ENCODE peak calls at places on chromosomes 2 and 18, in seven cellular contexts. Z is heart left ventricle, F is AG04450, K is fibroblast of villous mesenchyme, Y is transverse colon, W is neural progenitor cell, V is ovary. U is an unnamed sample.

GRCh38 chr2:69043736-69044400 is 30.9 kb downstream of the ANTXR1 start:
- DNase-seq in Z (no peak), Y (no peak), F (no peak), W (no peak), K (no peak), V (no peak), U (no peak)

GRCh38 chr2:223460774-223461211 is 141.4 kb downstream of the SCG2 start:
- DNase-seq in Y (no peak), W (no peak), K (peak), F (no peak), Z (no peak), V (no peak), U (no peak)

GRCh38 chr2:223723954-223724411 is 113.4 kb downstream of the AP1S3 start:
- DNase-seq in F (no peak), V (no peak), Z (no peak), K (peak), Y (no peak), W (peak), U (no peak)

GRCh38 chr2:33275689-33276444 is 200.6 kb upstream of the RASGRP3 start:
- DNase-seq in Y (no peak), K (peak), V (peak), F (peak), W (no peak), Z (peak), U (no peak)

GRCh38 chr2:230330725-230331124 is 3.7 kb downstream of the SP140L start:
- DNase-seq in Y (no peak), Z (no peak), K (peak), W (no peak), F (no peak), V (no peak), U (no peak)

GRCh38 chr2:188573453-188573852 is 281.8 kb downstream of the GULP1 start:
- DNase-seq in Z (no peak), Y (no peak), V (no peak), K (peak), W (no peak), F (no peak), U (no peak)

GRCh38 chr2:10732924-10733583 is 11.6 kb downstream of the ATP6V1C2 start:
- DNase-seq in V (no peak), Z (no peak), Y (no peak), K (no peak), F (no peak), W (no peak), U (no peak)

GRCh38 chr18:80004600-80005342 is 16.4 kb upstream of the TXNL4A start:
- DNase-seq in K (no peak), F (no peak), Y (no peak), W (no peak), Z (no peak), V (no peak), U (no peak)

GRCh38 chr2:221494556-221494955 is 77.5 kb downstream of the EPHA4 start:
- DNase-seq in V (no peak), K (no peak), Y (peak), W (no peak), Z (no peak), F (no peak), U (no peak)

GRCh38 chr2:236731767-236732580 is 162.3 kb downstream of the ACKR3 start:
- DNase-seq in Y (peak), V (peak), K (peak), F (no peak), W (no peak), Z (peak), U (no peak)

GRCh38 chr2:127404466-127405251 is 13.6 kb upstream of the PROC start:
- DNase-seq in F (no peak), Y (no peak), W (no peak), Z (no peak), K (no peak), V (no peak), U (no peak)

GRCh38 chr18:73839441-73839840 is 308.2 kb downstream of the FBXO15 start:
- DNase-seq in V (no peak), F (no peak), Y (no peak), W (no peak), K (peak), Z (no peak), U (no peak)

GRCh38 chr2:157256621-157257020 is 884 bp upstream of the GALNT5 start:
- DNase-seq in W (no peak), K (no peak), Y (no peak), Z (no peak), V (no peak), F (no peak), U (peak)

GRCh38 chr18:55404811-55405654 is 183.0 kb downstream of the TCF4 start:
- DNase-seq in Z (no peak), W (no peak), F (no peak), V (no peak), K (peak), Y (no peak), U (no peak)

GRCh38 chr2:199727801-199728200 is 123.2 kb downstream of the FTCDNL1 start:
- DNase-seq in W (no peak), K (no peak), V (no peak), Y (no peak), Z (no peak), F (no peak), U (no peak)

GRCh38 chr2:237171396-237171795 is 85.7 kb downstream of the COPS8 start:
- DNase-seq in Y (no peak), W (no peak), Z (no peak), V (peak), F (peak), K (peak), U (no peak)

GRCh38 chr2:171315781-171316180 is 118.0 kb downstream of the METTL8 start:
- DNase-seq in K (no peak), F (no peak), W (no peak), V (no peak), Y (no peak), Z (no peak), U (no peak)

GRCh38 chr2:6069354-6069753 is 377.2 kb downstream of the SOX11 start:
- DNase-seq in W (peak), K (no peak), V (no peak), Z (no peak), Y (no peak), F (no peak), U (no peak)

GRCh38 chr2:37571571-37572136 is 99.8 kb downstream of the CDC42EP3 start:
- DNase-seq in F (no peak), Y (no peak), V (no peak), Z (no peak), K (no peak), W (no peak), U (no peak)

GRCh38 chr2:74507926-74508520 is 528 bp upstream of the PCGF1 start:
- DNase-seq in F (no peak), Z (no peak), K (peak), Y (peak), W (peak), V (peak), U (no peak)

GRCh38 chr2:142012797-142013196 is 118.0 kb downstream of the LRP1B start:
- DNase-seq in Z (no peak), F (no peak), K (no peak), W (no peak), Y (no peak), V (no peak), U (no peak)

GRCh38 chr2:235928751-235929370 is 239.3 kb downstream of the GBX2 start:
- DNase-seq in K (no peak), Z (no peak), V (no peak), F (no peak), Y (no peak), W (no peak), U (no peak)

DNA sequence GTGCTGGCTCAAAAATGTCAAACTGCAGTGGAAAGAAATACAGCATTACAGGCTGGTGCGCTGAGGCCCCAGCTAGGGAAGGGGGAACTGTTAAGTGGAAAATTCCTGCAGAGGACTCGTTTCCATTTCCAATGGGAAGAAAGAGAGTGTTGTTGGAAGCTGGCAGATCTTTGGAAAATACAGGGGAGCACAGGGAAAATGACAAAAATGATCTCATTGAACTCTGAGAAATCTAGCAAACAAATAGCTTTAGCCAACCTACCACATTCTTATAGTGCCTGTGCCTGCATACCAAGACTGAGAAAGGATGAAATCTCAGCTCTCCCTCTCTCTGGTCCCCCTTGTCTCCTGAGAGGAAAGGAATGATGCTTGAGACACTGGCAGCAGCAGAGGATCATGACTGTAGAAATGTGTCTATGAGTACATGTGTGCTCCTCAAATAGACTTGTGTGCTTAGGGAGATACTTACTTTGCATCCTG is 632.5 kb downstream of the NYAP2 start:
- DNase-seq in W (peak), F (peak), Y (no peak), Z (no peak), V (no peak), K (no peak), U (no peak)
- H3K4me3 ChIP-seq in W (peak), F (peak), Y (no peak), Z (peak), V (peak), K (peak), U (no peak)

GRCh38 chr2:129189617-129190016 is 789.8 kb upstream of the RAB6C start:
- DNase-seq in W (peak), Y (no peak), K (no peak), F (no peak), V (no peak), Z (no peak), U (no peak)

GRCh38 chr2:129192117-129192516 is 787.3 kb upstream of the RAB6C start:
- DNase-seq in W (no peak), Z (no peak), K (no peak), F (no peak), V (no peak), Y (no peak), U (no peak)

GRCh38 chr2:129191530-129191929 is 787.9 kb upstream of the RAB6C start:
- DNase-seq in W (peak), Y (no peak), Z (no peak), F (no peak), K (no peak), V (no peak), U (no peak)

GRCh38 chr2:129192841-129193253 is 786.6 kb upstream of the RAB6C start:
- DNase-seq in Z (no peak), K (no peak), Y (no peak), F (no peak), W (no peak), V (no peak), U (no peak)

DNA sequence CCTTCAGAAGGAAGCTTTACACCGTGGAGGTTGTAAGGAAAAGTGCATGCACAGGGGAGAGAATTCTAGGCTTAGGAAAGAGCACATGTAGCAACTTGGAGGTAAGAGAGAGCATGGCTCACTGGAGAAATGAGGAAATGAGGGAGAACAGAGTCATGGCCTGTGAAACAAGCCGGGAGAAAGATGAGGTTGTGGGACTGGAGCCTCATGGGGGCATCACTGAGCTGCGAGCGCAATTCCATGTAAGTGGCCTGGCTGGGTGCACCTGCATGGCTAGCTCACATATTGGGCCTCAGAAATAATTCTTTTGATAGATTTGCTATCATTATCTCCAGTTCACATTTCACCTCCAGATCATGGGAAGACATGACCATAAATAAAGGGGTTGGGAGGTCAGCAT is 785.5 kb upstream of the RAB6C start:
- DNase-seq in V (no peak), F (no peak), Y (no peak), K (no peak), Z (no peak), W (peak), U (no peak)
- TF ChIP-seq CTCF in V (no peak), F (no peak), Y (no peak), K (no peak), Z (no peak), W (peak), U (peak)

DNA sequence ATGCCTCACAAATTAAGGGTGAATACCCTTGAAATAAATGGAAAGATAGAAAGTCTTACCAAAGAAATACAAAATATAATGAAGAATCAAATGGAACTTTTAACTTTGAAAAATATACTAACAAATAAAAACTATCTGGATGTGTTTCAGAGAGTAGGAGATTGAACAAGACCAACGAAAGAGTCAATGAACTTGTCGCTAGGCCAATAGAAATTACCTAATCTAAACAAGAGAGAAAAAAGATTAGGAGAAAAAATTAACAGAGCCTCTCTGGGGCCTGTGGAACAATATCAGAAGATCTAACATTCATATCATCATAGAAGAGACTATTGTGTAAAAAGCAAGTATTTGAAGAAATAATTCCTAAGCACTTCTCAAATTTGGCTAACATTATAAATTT is 11.1 kb downstream of the FRZB start:
- DNase-seq in K (no peak), F (no peak), Y (no peak), W (no peak), V (no peak), Z (no peak), U (no peak)
- H3K4me3 ChIP-seq in K (no peak), F (no peak), Y (no peak), W (no peak), V (no peak), Z (no peak), U (no peak)

DNA sequence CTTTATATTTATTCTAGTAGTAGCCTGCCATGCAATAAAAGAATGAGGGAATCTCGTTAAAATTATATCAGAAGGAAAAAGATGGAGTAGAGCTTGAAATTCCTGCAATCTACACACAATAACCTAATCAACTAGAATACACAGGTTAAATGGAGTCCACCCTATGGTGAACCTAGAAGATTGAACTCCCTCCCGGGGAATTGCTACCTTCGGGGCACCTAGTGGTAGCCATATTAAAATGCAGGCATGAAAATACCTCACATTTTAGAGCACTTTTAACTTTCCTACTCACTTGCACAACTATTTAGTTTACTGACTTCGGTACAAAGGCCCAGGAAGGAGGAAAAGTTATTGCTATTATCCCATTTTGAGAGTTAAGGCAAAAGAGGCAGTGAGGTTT is 174.5 kb downstream of the SS18 start:
- DNase-seq in V (no peak), Y (no peak), Z (no peak), K (no peak), W (no peak), F (no peak), U (no peak)
- TF ChIP-seq CTCF in V (no peak), Y (no peak), Z (no peak), K (no peak), W (peak), F (peak), U (peak)

U was measured in GM12864.